ENCODE peak calls at places on chromosomes 11 and 22, in five cellular contexts. O, W, P, G and Q are unnamed samples.
A peak's percentile ranks its signal among the peaks of the same experiment; 100 is the strongest.

GRCh38 chr11:13883589-13883988 is 78.9 kb upstream of the SPON1 start:
- DNase-seq in O (no peak), W (no peak), P (no peak), G (no peak), Q (no peak)

GRCh38 chr11:85941380-85941973 is 86.3 kb downstream of the CCDC83 start:
- DNase-seq in O (peak; percentile 39), W (peak; percentile 63), P (peak; percentile 47), G (peak; percentile 77), Q (peak; percentile 70)

GRCh38 chr22:46069518-46070214 is 80.7 kb upstream of the PPARA start:
- DNase-seq in O (peak; percentile 89), W (peak; percentile 78), P (no peak), G (peak; percentile 96), Q (peak; percentile 91)

GRCh38 chr11:12494699-12495098 is 117.3 kb downstream of the PARVA start:
- DNase-seq in O (no peak), W (no peak), P (no peak), G (no peak), Q (no peak)

GRCh38 chr22:17638182-17638431 is 450 bp upstream of the BCL2L13 start:
- DNase-seq in O (no peak), W (no peak), P (peak; percentile 33), G (no peak), Q (no peak)

GRCh38 chr11:2945757-2946287 is 16.6 kb upstream of the PHLDA2 start:
- DNase-seq in O (no peak), W (peak; percentile 36), P (no peak), G (no peak), Q (no peak)

GRCh38 chr22:40193429-40194421 is 16.0 kb downstream of the TNRC6B start:
- DNase-seq in O (no peak), W (no peak), P (peak; percentile 5), G (no peak), Q (no peak)

GRCh38 chr11:20966489-20966888 is 297.1 kb downstream of the NELL1 start:
- DNase-seq in O (no peak), W (no peak), P (no peak), G (no peak), Q (no peak)

GRCh38 chr11:57499413-57499982 is 16.0 kb downstream of the SLC43A1 start:
- DNase-seq in O (peak; percentile 95), W (peak; percentile 100), P (peak; percentile 98), G (peak; percentile 99), Q (peak; percentile 99)

GRCh38 chr11:100247701-100248100 is 439.4 kb upstream of the ARHGAP42 start:
- DNase-seq in O (no peak), W (no peak), P (no peak), G (no peak), Q (no peak)

GRCh38 chr22:45334528-45334927 is 24.8 kb downstream of the FAM118A start:
- DNase-seq in O (no peak), W (no peak), P (no peak), G (no peak), Q (no peak)

GRCh38 chr11:76234704-76235232 is 28.5 kb upstream of the WNT11 start:
- DNase-seq in O (no peak), W (no peak), P (peak; percentile 60), G (peak; percentile 84), Q (peak; percentile 77)

GRCh38 chr11:98456281-98456680 is 564.5 kb upstream of the CNTN5 start:
- DNase-seq in O (no peak), W (no peak), P (no peak), G (no peak), Q (no peak)

GRCh38 chr11:57776101-57776511 is 14.5 kb downstream of the CTNND1 start:
- DNase-seq in O (no peak), W (no peak), P (no peak), G (no peak), Q (no peak)

GRCh38 chr11:35387341-35387982 is 31.9 kb downstream of the SLC1A2 start:
- DNase-seq in O (no peak), W (no peak), P (no peak), G (no peak), Q (no peak)

GRCh38 chr22:47613606-47614350 is 851.3 kb downstream of the TBC1D22A start:
- DNase-seq in O (no peak), W (no peak), P (no peak), G (peak; percentile 40), Q (no peak)

GRCh38 chr11:64051297-64051696 is 15.6 kb downstream of the FLRT1 start:
- DNase-seq in O (no peak), W (no peak), P (no peak), G (no peak), Q (no peak)

GRCh38 chr11:64044730-64045386 is 9.1 kb downstream of the FLRT1 start:
- DNase-seq in O (no peak), W (peak; percentile 96), P (no peak), G (peak; percentile 79), Q (no peak)

GRCh38 chr11:64045700-64046099 is 10.0 kb downstream of the FLRT1 start:
- DNase-seq in O (no peak), W (no peak), P (no peak), G (no peak), Q (no peak)

GRCh38 chr11:64049509-64049908 is 13.8 kb downstream of the FLRT1 start:
- DNase-seq in O (no peak), W (no peak), P (no peak), G (no peak), Q (no peak)

DNA sequence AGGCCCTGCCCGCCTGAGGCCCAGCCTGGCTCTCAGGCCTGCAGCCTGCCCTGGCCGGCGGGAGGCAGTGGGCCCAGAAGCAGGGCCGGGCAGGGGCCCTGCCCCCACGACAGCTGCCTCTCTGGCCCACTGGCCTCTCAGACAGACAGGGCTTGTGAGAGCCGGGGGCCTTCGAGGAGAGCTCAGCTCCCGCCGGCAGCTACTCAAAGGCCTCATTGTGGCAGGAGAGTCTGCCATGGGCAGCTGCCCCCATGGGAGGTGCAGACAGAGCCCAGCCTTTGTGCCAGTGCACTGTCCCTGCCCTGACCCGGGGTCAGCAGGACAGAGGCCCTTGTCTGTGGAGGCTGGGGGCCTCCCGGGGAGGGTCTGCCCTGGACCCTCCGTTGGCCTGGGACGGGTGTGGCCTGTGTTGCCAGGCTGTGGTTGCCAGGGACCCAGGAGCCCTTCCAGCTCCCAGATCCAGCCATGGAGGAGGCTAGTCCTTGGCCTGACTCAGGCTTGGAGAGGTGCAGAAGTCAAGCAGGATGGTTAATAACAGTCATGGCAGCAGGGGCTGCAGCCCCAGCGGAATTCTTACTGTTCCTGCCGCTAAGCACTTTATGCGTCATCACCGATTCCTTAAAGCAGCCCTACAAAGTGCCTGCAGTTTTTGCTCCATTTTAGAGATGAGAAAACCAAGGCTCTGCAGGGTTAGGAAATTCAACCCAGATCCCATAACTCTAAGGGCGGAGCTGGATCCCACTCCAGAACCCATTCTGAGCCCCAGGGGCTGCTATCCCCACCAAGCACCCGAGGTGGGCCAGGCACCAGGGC is 12.5 kb downstream of the FLRT1 start:
- DNase-seq in O (no peak), W (peak; percentile 66), P (no peak), G (peak; percentile 84), Q (no peak)
- TF ChIP-seq EP300 in O (no peak), W (no peak), P (no peak), G (no peak), Q (no peak)

DNA sequence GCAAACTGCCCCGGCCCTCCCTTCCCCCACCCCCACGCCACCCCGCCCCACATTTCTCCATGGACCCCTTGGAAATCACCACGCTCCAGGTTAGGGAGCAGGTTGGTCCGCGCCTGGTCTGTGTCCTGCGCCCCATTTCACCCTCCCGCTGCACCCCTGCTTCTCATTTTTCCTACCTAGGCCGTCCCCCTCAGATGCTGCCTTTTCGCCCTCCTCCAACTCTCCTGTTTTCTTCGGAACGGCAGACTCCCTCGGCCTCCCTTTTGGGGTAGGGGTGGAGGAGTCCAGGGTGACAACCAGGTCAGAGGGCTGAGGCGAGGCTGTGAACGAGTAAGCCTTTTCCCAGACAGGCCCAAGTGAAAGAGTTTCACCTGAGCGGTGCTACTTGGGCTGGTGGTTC is 893 bp upstream of the SCN4B start:
- DNase-seq in O (no peak), W (no peak), P (no peak), G (no peak), Q (no peak)
- H3K4me3 ChIP-seq in O (peak overlapping the region; percentile 53), W (peak overlapping the region; percentile 63), P (peak overlapping the region; percentile 45), G (no peak overlapping the region), Q (no peak overlapping the region)

GRCh38 chr22:20441631-20442484 is 4.2 kb upstream of the SCARF2 start:
- DNase-seq in O (no peak), W (no peak), P (no peak), G (no peak), Q (no peak)

GRCh38 chr22:20442485-20443284 is 5.1 kb upstream of the SCARF2 start:
- DNase-seq in O (no peak), W (no peak), P (no peak), G (no peak), Q (no peak)

GRCh38 chr22:20439928-20440575 is 2.4 kb upstream of the SCARF2 start:
- DNase-seq in O (no peak), W (no peak), P (no peak), G (peak; percentile 54), Q (no peak)

GRCh38 chr22:20439556-20439927 is 1.9 kb upstream of the SCARF2 start:
- DNase-seq in O (no peak), W (no peak), P (no peak), G (peak; percentile 50), Q (no peak)

GRCh38 chr22:20440637-20441591 is 3.3 kb upstream of the SCARF2 start:
- DNase-seq in O (no peak), W (no peak), P (no peak), G (peak; percentile 46), Q (peak; percentile 19)
- H3K27ac ChIP-seq in O (no peak overlapping the region), W (no peak overlapping the region), P (no peak overlapping the region), G (peak overlapping the region; percentile 6), Q (no peak overlapping the region)

GRCh38 chr11:130915556-130916237 is 582 bp downstream of the SNX19 start:
- DNase-seq in O (no peak), W (peak; percentile 30), P (no peak), G (no peak), Q (peak; percentile 46)

GRCh38 chr11:130918081-130918480 is 1.8 kb upstream of the SNX19 start:
- DNase-seq in O (peak; percentile 36), W (no peak), P (no peak), G (no peak), Q (no peak)

GRCh38 chr11:130913268-130913667 is 3.0 kb downstream of the SNX19 start:
- DNase-seq in O (no peak), W (no peak), P (no peak), G (no peak), Q (no peak)

GRCh38 chr11:130916910-130917309 is 631 bp upstream of the SNX19 start:
- DNase-seq in O (no peak), W (peak; percentile 19), P (no peak), G (no peak), Q (no peak)

DNA sequence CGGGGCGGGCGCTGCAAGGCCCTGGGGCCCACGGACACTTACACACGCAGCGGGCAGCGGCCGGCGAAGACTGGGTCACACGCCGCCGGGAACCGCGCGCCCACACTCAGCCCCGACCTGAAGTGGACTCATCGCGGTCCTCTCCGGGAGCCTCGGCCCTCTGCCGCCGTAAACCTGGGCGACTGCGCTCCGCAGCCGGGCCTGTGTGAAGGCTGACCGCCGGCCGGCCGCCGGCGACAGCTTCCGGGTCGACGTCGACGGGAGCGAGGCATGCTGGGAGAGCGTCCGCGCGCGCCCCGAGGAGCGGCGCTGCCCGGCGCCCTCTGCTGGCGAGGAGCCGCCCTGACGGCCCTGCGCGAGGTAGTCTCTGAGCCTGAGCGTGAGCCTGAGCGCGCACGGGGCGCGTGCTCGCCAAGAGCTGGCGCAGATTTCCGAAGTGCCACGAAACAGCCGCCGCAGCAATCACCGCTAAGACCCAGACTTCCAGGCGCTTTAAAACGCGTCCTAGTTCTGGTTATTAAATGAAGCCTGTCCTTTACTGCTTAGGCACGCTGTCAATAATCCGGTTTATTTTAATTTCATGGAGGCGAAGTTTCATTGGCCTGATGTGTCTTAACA is at the start of gene SNX19:
- DNase-seq in O (peak; percentile 95), W (peak; percentile 97), P (peak; percentile 60), G (peak; percentile 96), Q (peak; percentile 96)
- TF ChIP-seq EP300 in O (no peak), W (peak; percentile 29), P (no peak), G (no peak), Q (no peak)

GRCh38 chr11:67483498-67483798 is 622 bp downstream of the AIP start:
- DNase-seq in O (no peak), W (no peak), P (no peak), G (no peak), Q (no peak)
- H3K4me3 ChIP-seq in O (peak overlapping the region; percentile 62), W (peak overlapping the region; percentile 54), P (peak overlapping the region; percentile 55), G (peak overlapping the region; percentile 36), Q (peak overlapping the region; percentile 42)